ENCODE peak calls at places on chromosomes 3 and 15, in nine cellular contexts. A, C, I, V, J, U, G, H and Q are unnamed samples.

GRCh38 chr3:72887378-72887722 is 496 bp upstream of the GXYLT2 start:
- DNase-seq in A (no peak), C (no peak), I (no peak), V (peak), J (peak), U (no peak), G (no peak), H (peak), Q (no peak)

GRCh38 chr3:127675651-127676391 is 3.1 kb downstream of the ABTB1 start:
- DNase-seq in A (no peak), C (peak), I (no peak), V (no peak), J (no peak), U (peak), G (no peak), H (no peak), Q (no peak)

GRCh38 chr3:37892917-37893595 is 31.4 kb downstream of the CTDSPL start:
- DNase-seq in A (no peak), C (peak), I (no peak), V (peak), J (peak), U (peak), G (peak), H (peak), Q (no peak)

GRCh38 chr3:195696632-195697278 is 24.0 kb upstream of the MUC20 start:
- DNase-seq in A (no peak), C (no peak), I (no peak), V (no peak), J (no peak), U (no peak), G (no peak), H (no peak), Q (no peak)

GRCh38 chr3:47283596-47284364 is 1.0 kb downstream of the KLHL18 start:
- DNase-seq in A (peak), C (peak), I (no peak), V (peak), J (no peak), U (peak), G (no peak), H (peak), Q (no peak)

GRCh38 chr15:90029024-90029423 is 27.9 kb downstream of the ZNF710 start:
- DNase-seq in A (no peak), C (no peak), I (no peak), V (no peak), J (no peak), U (peak), G (no peak), H (no peak), Q (no peak)

GRCh38 chr3:102156426-102156825 is 278.4 kb upstream of the ZPLD1 start:
- DNase-seq in A (no peak), C (no peak), I (no peak), V (peak), J (peak), U (no peak), G (peak), H (peak), Q (peak)

GRCh38 chr3:68306571-68306970 is 625.8 kb downstream of the TAFA4 start:
- DNase-seq in A (peak), C (no peak), I (no peak), V (no peak), J (peak), U (no peak), G (peak), H (no peak), Q (no peak)

GRCh38 chr15:89278307-89278706 is 34.5 kb downstream of the FANCI start:
- DNase-seq in A (no peak), C (no peak), I (no peak), V (peak), J (no peak), U (no peak), G (peak), H (peak), Q (no peak)

GRCh38 chr3:60809857-60810256 is 441.4 kb downstream of the FHIT start:
- DNase-seq in A (no peak), C (no peak), I (no peak), V (no peak), J (peak), U (no peak), G (no peak), H (peak), Q (peak)

GRCh38 chr15:85785887-85786777 is 8.6 kb downstream of the KLHL25 start:
- DNase-seq in A (no peak), C (peak), I (no peak), V (peak), J (no peak), U (peak), G (peak), H (no peak), Q (no peak)

GRCh38 chr15:70140543-70141375 is 43.0 kb upstream of the TLE3 start:
- DNase-seq in A (no peak), C (no peak), I (peak), V (peak), J (peak), U (peak), G (peak), H (no peak), Q (no peak)

DNA sequence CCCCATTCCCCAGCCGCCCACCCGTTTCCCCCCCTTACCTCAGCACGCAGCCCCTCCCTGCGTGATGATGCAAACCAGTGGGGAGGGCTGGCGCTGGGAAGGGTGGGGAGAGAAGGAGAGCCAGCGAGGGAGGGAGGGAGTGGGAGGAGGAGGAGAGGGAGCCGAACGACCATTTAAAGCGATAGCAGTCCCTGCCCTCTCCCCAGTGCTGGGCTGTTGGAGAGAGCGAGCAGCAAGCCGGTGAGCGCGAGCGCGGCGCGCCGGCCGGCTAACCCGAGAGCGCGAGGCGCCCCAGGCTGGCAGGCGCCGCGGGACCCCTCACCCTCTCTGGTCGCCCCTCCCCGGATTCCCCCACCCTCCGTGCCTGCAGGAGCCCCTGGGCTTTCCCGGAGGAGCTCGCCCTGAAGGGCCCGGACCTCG is at the start of gene GRM7:
- DNase-seq in A (no peak), C (no peak), I (no peak), V (no peak), J (no peak), U (no peak), G (no peak), H (no peak), Q (no peak)
- H3K4me3 ChIP-seq in A (no peak), C (no peak), I (no peak), V (no peak), J (no peak), U (peak), G (no peak), H (no peak), Q (no peak)

DNA sequence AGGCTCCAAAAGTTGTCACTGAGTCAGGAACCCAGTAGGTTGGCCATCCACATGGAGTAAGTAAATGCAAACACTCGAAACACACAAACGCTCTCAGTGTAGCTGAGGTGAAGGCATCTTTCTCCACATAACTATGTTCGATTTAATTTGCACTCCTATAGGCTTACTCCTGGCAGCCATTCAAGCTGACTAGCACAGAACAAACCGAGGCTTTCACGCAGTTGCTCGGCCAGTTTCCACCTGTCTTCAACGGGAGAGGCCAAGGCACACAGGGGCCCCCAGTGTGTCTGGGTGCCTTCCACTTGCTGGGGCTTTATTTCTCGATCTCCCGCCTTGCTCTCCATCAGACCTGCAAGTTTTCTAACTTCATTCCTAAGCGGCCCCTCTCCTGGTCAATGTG is 18.9 kb downstream of the RGMA start:
- DNase-seq in A (no peak), C (no peak), I (no peak), V (no peak), J (no peak), U (no peak), G (no peak), H (no peak), Q (no peak)
- H3K4me3 ChIP-seq in A (no peak), C (no peak), I (no peak), V (no peak), J (no peak), U (no peak), G (no peak), H (no peak), Q (no peak)

GRCh38 chr15:99058421-99058870 is 46.4 kb upstream of the SYNM start:
- DNase-seq in A (no peak), C (peak), I (no peak), V (no peak), J (no peak), U (no peak), G (no peak), H (no peak), Q (no peak)

GRCh38 chr15:99055555-99056134 is 48.1 kb upstream of the PGPEP1L start:
- DNase-seq in A (no peak), C (no peak), I (no peak), V (no peak), J (no peak), U (no peak), G (no peak), H (no peak), Q (no peak)

GRCh38 chr15:99059010-99059981 is 45.6 kb upstream of the SYNM start:
- DNase-seq in A (no peak), C (peak), I (no peak), V (peak), J (peak), U (peak), G (peak), H (peak), Q (peak)

GRCh38 chr15:99057020-99057419 is 47.9 kb upstream of the SYNM start:
- DNase-seq in A (no peak), C (peak), I (no peak), V (no peak), J (no peak), U (no peak), G (no peak), H (no peak), Q (no peak)

GRCh38 chr15:99057697-99058420 is 47.0 kb upstream of the SYNM start:
- DNase-seq in A (no peak), C (peak), I (no peak), V (no peak), J (no peak), U (no peak), G (no peak), H (no peak), Q (no peak)
- H3K4me3 ChIP-seq in A (no peak), C (no peak), I (no peak), V (no peak), J (no peak), U (no peak), G (no peak), H (no peak), Q (no peak)

GRCh38 chr3:108883373-108883772 is 60.8 kb downstream of the TRAT1 start:
- DNase-seq in A (no peak), C (no peak), I (no peak), V (no peak), J (no peak), U (no peak), G (no peak), H (no peak), Q (no peak)
- H3K4me3 ChIP-seq in A (no peak), C (no peak), I (no peak), V (no peak), J (no peak), U (no peak), G (no peak), H (no peak), Q (no peak)